ENCODE peak calls at places on chromosomes 2 and 18, in four cellular contexts. B is K562, I is SK-N-SH, P is HepG2. V is an unnamed sample.

GRCh38 chr18:24764766-24765165 is 304.3 kb downstream of the HRH4 start:
- DNase-seq in B (no peak), I (no peak), P (no peak), V (no peak)

GRCh38 chr2:26000561-26001211 is 18.4 kb upstream of the KIF3C start:
- DNase-seq in B (no peak), I (no peak), P (peak; percentile 79), V (no peak)

GRCh38 chr2:241410739-241411176 is 54.7 kb downstream of the FARP2 start:
- DNase-seq in B (no peak), I (no peak), P (peak; percentile 45), V (no peak)

GRCh38 chr2:205733082-205733481 is 50.8 kb downstream of the NRP2 start:
- DNase-seq in B (no peak), I (no peak), P (no peak), V (no peak)

GRCh38 chr2:212709287-212709686 is 170.7 kb upstream of the ERBB4 start:
- DNase-seq in B (no peak), I (no peak), P (no peak), V (no peak)

GRCh38 chr2:55607717-55608116 is 9.7 kb downstream of the PPP4R3B start:
- DNase-seq in B (no peak), I (no peak), P (no peak), V (no peak)

GRCh38 chr2:100218552-100218951 is 76.2 kb upstream of the AFF3 start:
- DNase-seq in B (no peak), I (no peak), P (no peak), V (no peak)

GRCh38 chr2:1628893-1629292 is 115.4 kb downstream of the PXDN start:
- DNase-seq in B (no peak), I (no peak), P (no peak), V (no peak)

GRCh38 chr18:46485675-46486200 is 171.3 kb downstream of the LOXHD1 start:
- DNase-seq in B (no peak), I (no peak), P (no peak), V (no peak)

GRCh38 chr2:19048593-19049264 is 309.7 kb downstream of the OSR1 start:
- DNase-seq in B (no peak), I (no peak), P (peak; percentile 82), V (no peak)

GRCh38 chr2:156399224-156399949 is 36.8 kb upstream of the GPD2 start:
- DNase-seq in B (no peak), I (peak; percentile 16), P (no peak), V (no peak)

GRCh38 chr2:230129343-230129742 is 60.6 kb upstream of the SLC16A14 start:
- DNase-seq in B (no peak), I (no peak), P (peak; percentile 77), V (no peak)

GRCh38 chr18:34773378-34773777 is 63.3 kb downstream of the DTNA start:
- DNase-seq in B (no peak), I (no peak), P (no peak), V (no peak)

GRCh38 chr2:28751956-28752607 is 452 bp downstream of the PPP1CB start:
- DNase-seq in B (no peak), I (peak; percentile 79), P (no peak), V (no peak)

GRCh38 chr2:126849991-126850535 is 48.6 kb upstream of the TEX51 start:
- DNase-seq in B (no peak), I (no peak), P (no peak), V (no peak)

GRCh38 chr2:52368141-52368540 is 1336.2 kb upstream of the NRXN1 start:
- DNase-seq in B (no peak), I (no peak), P (no peak), V (no peak)

GRCh38 chr2:71718686-71719085 is 265.3 kb downstream of the DYSF start:
- DNase-seq in B (no peak), I (no peak), P (no peak), V (no peak)

GRCh38 chr18:73842795-73843394 is 304.7 kb downstream of the FBXO15 start:
- DNase-seq in B (peak; percentile 58), I (peak; percentile 49), P (peak; percentile 4), V (peak; percentile 1)

GRCh38 chr2:23363831-23364230 is 21.1 kb upstream of the KLHL29 start:
- DNase-seq in B (no peak), I (peak; percentile 44), P (no peak), V (no peak)

GRCh38 chr2:19540739-19541503 is 182.5 kb upstream of the OSR1 start:
- DNase-seq in B (no peak), I (no peak), P (no peak), V (no peak)

GRCh38 chr2:63764630-63765029 is 77.1 kb upstream of the UGP2 start:
- DNase-seq in B (no peak), I (no peak), P (no peak), V (no peak)

GRCh38 chr2:98734823-98735260 is 3.9 kb upstream of the MGAT4A start:
- DNase-seq in B (peak; percentile 14), I (no peak), P (peak; percentile 95), V (no peak)

GRCh38 chr2:77161009-77161408 is 361.2 kb downstream of the LRRTM4 start:
- DNase-seq in B (no peak), I (no peak), P (peak; percentile 50), V (no peak)

GRCh38 chr18:75209952-75210261 is 690 bp upstream of the TSHZ1 start:
- DNase-seq in B (no peak), I (no peak), P (no peak), V (no peak)

GRCh38 chr2:27075219-27075871 is 3.1 kb upstream of the EMILIN1 start:
- DNase-seq in B (no peak), I (peak; percentile 71), P (no peak), V (peak; percentile 46)

GRCh38 chr2:203682688-203683130 is 23.7 kb upstream of the CD28 start:
- DNase-seq in B (no peak), I (no peak), P (no peak), V (no peak)

GRCh38 chr2:180443896-180444295 is 436.8 kb upstream of the CWC22 start:
- DNase-seq in B (no peak), I (no peak), P (no peak), V (no peak)

GRCh38 chr2:205763708-205764501 is 81.6 kb downstream of the NRP2 start:
- DNase-seq in B (peak; percentile 71), I (peak; percentile 43), P (no peak), V (no peak)

GRCh38 chr2:207734264-207734635 is 22.8 kb downstream of the CCNYL1 start:
- DNase-seq in B (no peak), I (peak; percentile 16), P (peak; percentile 75), V (no peak)

GRCh38 chr2:24050041-24050655 is 607 bp downstream of the FKBP1B start:
- DNase-seq in B (no peak), I (peak; percentile 75), P (peak; percentile 28), V (no peak)

GRCh38 chr18:59612461-59612860 is 84.8 kb downstream of the CCBE1 start:
- DNase-seq in B (no peak), I (no peak), P (no peak), V (no peak)

GRCh38 chr2:36466135-36466534 is 110.6 kb downstream of the CRIM1 start:
- DNase-seq in B (no peak), I (no peak), P (no peak), V (no peak)

GRCh38 chr18:56873441-56874140 is 222.4 kb downstream of the WDR7 start:
- DNase-seq in B (no peak), I (no peak), P (peak; percentile 28), V (no peak)

GRCh38 chr18:3463052-3463451 is 13.1 kb downstream of the TGIF1 start:
- DNase-seq in B (no peak), I (no peak), P (no peak), V (no peak)

GRCh38 chr18:13879492-13879891 is 35.8 kb downstream of the MC2R start:
- DNase-seq in B (no peak), I (no peak), P (no peak), V (no peak)

GRCh38 chr2:88601302-88601701 is 26.0 kb downstream of the EIF2AK3 start:
- DNase-seq in B (no peak), I (peak; percentile 28), P (no peak), V (no peak)

GRCh38 chr2:15693926-15694588 is 102.4 kb downstream of the DDX1 start:
- DNase-seq in B (no peak), I (no peak), P (no peak), V (no peak)
- TF ChIP-seq EP300 in B (no peak), I (no peak), P (no peak), V (no peak)

DNA sequence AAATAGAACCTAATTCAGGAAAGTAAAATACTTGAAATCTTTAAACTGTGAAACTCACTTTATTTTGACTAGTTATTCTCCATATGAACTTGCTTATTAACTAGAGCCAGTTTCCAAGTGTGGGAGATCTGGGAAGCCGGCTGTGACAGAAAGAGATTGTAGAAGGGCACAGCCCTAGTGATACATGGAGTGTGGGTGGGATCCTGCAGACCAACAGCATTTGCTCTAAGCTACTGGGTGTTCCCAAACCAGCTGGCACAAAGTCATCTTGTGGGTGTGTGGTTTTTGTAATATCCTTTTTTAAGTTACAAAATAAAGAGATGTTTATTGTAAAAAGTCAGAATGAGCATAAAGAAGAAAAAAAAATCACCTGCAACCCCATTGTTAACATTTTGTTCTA is 3.4 kb downstream of the DUSP19 start:
- DNase-seq in B (no peak), I (no peak), P (no peak), V (no peak)
- TF ChIP-seq MAX in B (no peak), I (no peak), P (no peak), V (no peak)

DNA sequence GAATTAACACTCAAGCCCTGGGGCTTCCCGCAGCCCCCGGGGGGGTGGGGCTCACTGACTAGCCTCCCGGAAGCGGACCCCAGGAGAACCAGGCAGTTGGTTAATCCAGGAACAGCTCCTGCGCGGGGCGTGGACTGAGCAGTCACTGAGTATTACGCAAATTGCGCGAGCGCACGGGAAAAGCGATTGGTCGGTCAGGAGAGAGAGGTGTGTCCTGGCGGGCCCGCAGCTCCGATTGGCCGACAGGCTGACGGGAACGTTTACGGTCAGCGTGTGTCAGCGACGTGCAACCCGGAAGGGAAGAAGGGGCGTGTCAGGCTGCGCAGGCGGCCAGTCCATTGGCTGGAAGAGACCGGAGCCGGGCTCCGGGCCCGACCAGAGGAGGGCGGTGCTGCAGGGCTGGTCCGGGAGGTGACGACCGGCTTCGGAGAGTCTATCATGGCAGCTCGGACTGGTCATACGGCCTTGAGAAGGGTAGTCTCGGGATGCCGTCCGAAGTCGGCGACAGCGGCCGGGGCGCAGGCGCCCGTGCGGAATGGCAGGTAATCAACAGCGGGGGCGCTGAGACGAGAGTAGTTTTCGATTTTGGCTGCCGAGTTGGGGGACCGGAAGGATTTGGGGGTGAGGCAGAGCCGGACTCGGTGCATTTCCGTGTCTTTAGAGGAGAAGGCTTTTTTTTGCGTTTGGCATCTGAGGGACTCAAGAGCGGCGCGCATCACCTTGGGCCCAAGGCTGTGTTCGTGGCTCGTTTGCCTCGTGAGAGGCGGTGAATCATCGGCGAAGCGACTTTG is at the start of gene COQ10B:
- DNase-seq in B (peak; percentile 91), I (peak; percentile 95), P (peak; percentile 100), V (peak; percentile 99)
- TF ChIP-seq EP300 in B (peak; percentile 30), I (no peak), P (no peak), V (no peak)

GRCh38 chr18:79769698-79770500 is 27.8 kb upstream of the KCNG2 start:
- DNase-seq in B (no peak), I (no peak), P (no peak), V (no peak)
- TF ChIP-seq MAX in B (no peak), I (no peak), P (no peak), V (no peak)

GRCh38 chr2:218733615-218734021 is 23.0 kb downstream of the TTLL4 start:
- DNase-seq in B (no peak), I (no peak), P (peak; percentile 84), V (peak; percentile 44)
- TF ChIP-seq EP300 in B (no peak), I (no peak), P (peak; percentile 95), V (no peak)

DNA sequence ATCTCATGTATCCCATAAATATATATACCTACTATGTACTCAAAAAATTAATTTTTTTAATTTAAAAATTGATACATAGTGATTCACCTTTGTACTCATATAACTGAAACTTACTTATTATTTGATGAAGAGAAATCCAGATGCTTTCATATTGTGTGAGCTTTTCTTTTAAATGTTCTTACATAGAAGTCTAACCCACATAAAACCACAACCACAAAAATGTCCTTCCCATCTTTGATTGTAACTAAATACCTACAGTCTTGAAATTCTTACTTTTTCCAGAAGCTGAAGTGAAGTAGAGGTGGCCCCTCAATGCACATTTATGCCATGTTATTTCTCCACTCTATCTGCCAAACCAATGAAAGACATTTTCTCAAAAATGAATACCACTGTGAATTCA is 117.9 kb upstream of the COL5A2 start:
- DNase-seq in B (no peak), I (no peak), P (no peak), V (no peak)
- TF ChIP-seq MAX in B (no peak), I (no peak), P (no peak), V (no peak)

V was measured in GM12878.